ENCODE peak calls at places on chromosomes 4 and X, in four cellular contexts. One of them, this sample, is unnamed.

GRCh38 chrX:26651755-26652154 is 435.8 kb downstream of the MAGEB5 start:
- DNase-seq in T follicular helper cell: no peak
- DNase-seq in CD8-positive, alpha-beta T cell: no peak
- DNase-seq in hypothalamus: no peak
- DNase-seq in this sample: peak

GRCh38 chr4:20042769-20043168 is 208.9 kb upstream of the SLIT2 start:
- DNase-seq in T follicular helper cell: no peak
- DNase-seq in CD8-positive, alpha-beta T cell: no peak
- DNase-seq in hypothalamus: no peak
- DNase-seq in this sample: no peak

GRCh38 chr4:101169044-101170014 is 178.0 kb downstream of the PPP3CA start:
- DNase-seq in T follicular helper cell: peak
- DNase-seq in CD8-positive, alpha-beta T cell: peak
- DNase-seq in hypothalamus: peak
- DNase-seq in this sample: peak

GRCh38 chr4:183141997-183142396 is 42.9 kb downstream of the WWC2 start:
- DNase-seq in T follicular helper cell: no peak
- DNase-seq in CD8-positive, alpha-beta T cell: no peak
- DNase-seq in hypothalamus: no peak
- DNase-seq in this sample: no peak

GRCh38 chr4:106297636-106298035 is 18.4 kb downstream of the TBCK start:
- DNase-seq in T follicular helper cell: no peak
- DNase-seq in CD8-positive, alpha-beta T cell: no peak
- DNase-seq in hypothalamus: no peak
- DNase-seq in this sample: no peak

GRCh38 chrX:24508375-24508774 is 43.3 kb downstream of the PDK3 start:
- DNase-seq in T follicular helper cell: no peak
- DNase-seq in CD8-positive, alpha-beta T cell: no peak
- DNase-seq in hypothalamus: no peak
- DNase-seq in this sample: no peak

GRCh38 chr4:145234086-145234694 is 53.8 kb upstream of the OTUD4 start:
- DNase-seq in T follicular helper cell: peak
- DNase-seq in CD8-positive, alpha-beta T cell: peak
- DNase-seq in hypothalamus: peak
- DNase-seq in this sample: peak

GRCh38 chrX:40100141-40100536 is 2.4 kb upstream of the BCOR start:
- DNase-seq in T follicular helper cell: no peak
- DNase-seq in CD8-positive, alpha-beta T cell: no peak
- DNase-seq in hypothalamus: no peak
- DNase-seq in this sample: peak

GRCh38 chr4:53098681-53099121 is 236.6 kb downstream of the RASL11B start:
- DNase-seq in T follicular helper cell: no peak
- DNase-seq in CD8-positive, alpha-beta T cell: no peak
- DNase-seq in hypothalamus: no peak
- DNase-seq in this sample: no peak

GRCh38 chr4:29852537-29852936 is 867.6 kb upstream of the PCDH7 start:
- DNase-seq in T follicular helper cell: no peak
- DNase-seq in CD8-positive, alpha-beta T cell: no peak
- DNase-seq in hypothalamus: no peak
- DNase-seq in this sample: no peak

GRCh38 chr4:24850669-24851068 is 55.3 kb downstream of the SOD3 start:
- DNase-seq in T follicular helper cell: no peak
- DNase-seq in CD8-positive, alpha-beta T cell: no peak
- DNase-seq in hypothalamus: peak
- DNase-seq in this sample: no peak

GRCh38 chr4:70704333-70705145 is 16.2 kb downstream of the UTP3 start:
- DNase-seq in T follicular helper cell: peak
- DNase-seq in CD8-positive, alpha-beta T cell: peak
- DNase-seq in hypothalamus: peak
- DNase-seq in this sample: peak

GRCh38 chrX:96861228-96861627 is 22.5 kb upstream of the RPA4 start:
- DNase-seq in T follicular helper cell: no peak
- DNase-seq in CD8-positive, alpha-beta T cell: no peak
- DNase-seq in hypothalamus: no peak
- DNase-seq in this sample: no peak

GRCh38 chr4:64756016-64756415 is 346.8 kb upstream of the TECRL start:
- DNase-seq in T follicular helper cell: no peak
- DNase-seq in CD8-positive, alpha-beta T cell: no peak
- DNase-seq in hypothalamus: no peak
- DNase-seq in this sample: no peak

GRCh38 chr4:55921093-55921492 is 27.7 kb upstream of the CEP135 start:
- DNase-seq in T follicular helper cell: no peak
- DNase-seq in CD8-positive, alpha-beta T cell: no peak
- DNase-seq in hypothalamus: no peak
- DNase-seq in this sample: no peak

GRCh38 chr4:54063737-54064316 is 578 bp downstream of the CHIC2 start:
- DNase-seq in T follicular helper cell: peak
- DNase-seq in CD8-positive, alpha-beta T cell: peak
- DNase-seq in hypothalamus: peak
- DNase-seq in this sample: peak

This sample was measured in MM.1S.